ENCODE peak calls at places on chromosomes 5 and 9, in five cellular contexts. G, W, L, A and Y are unnamed samples.

GRCh38 chr9:26310294-26310693 is 582.3 kb downstream of the CAAP1 start:
- DNase-seq in A (peak; percentile 47), W (no peak), G (no peak), L (no peak), Y (no peak)

GRCh38 chr5:168311061-168311566 is 19.7 kb downstream of the WWC1 start:
- DNase-seq in L (no peak), W (no peak), A (no peak), G (no peak), Y (no peak)

GRCh38 chr5:173248481-173248880 is 13.5 kb upstream of the NKX2-5 start:
- DNase-seq in L (no peak), G (no peak), W (no peak), A (no peak), Y (no peak)

GRCh38 chr9:123176230-123176629 is 92.2 kb downstream of the STRBP start:
- DNase-seq in A (peak; percentile 60), W (peak; percentile 32), G (no peak), L (no peak), Y (no peak)

GRCh38 chr5:34521628-34522290 is 134.4 kb upstream of the RAI14 start:
- DNase-seq in L (no peak), W (no peak), G (no peak), A (no peak), Y (no peak)

GRCh38 chr9:73579823-73580222 is 428.2 kb downstream of the ANXA1 start:
- DNase-seq in G (no peak), W (no peak), L (no peak), A (no peak), Y (no peak)

GRCh38 chr9:113808391-113809191 is 67.5 kb upstream of the ZNF618 start:
- DNase-seq in G (peak; percentile 88), W (peak; percentile 68), A (peak; percentile 77), L (no peak), Y (no peak)

GRCh38 chr9:78044189-78044588 is 12.6 kb upstream of the GNAQ start:
- DNase-seq in L (no peak), G (no peak), A (no peak), W (no peak), Y (no peak)

GRCh38 chr9:133132174-133132573 is 11.1 kb upstream of the RALGDS start:
- DNase-seq in G (no peak), L (no peak), A (no peak), W (no peak), Y (no peak)

GRCh38 chr5:124948062-124948753 is 201.8 kb upstream of the ZNF608 start:
- DNase-seq in A (peak; percentile 43), W (no peak), G (peak; percentile 33), L (no peak), Y (no peak)

GRCh38 chr9:113599647-113600476 is 136.3 kb downstream of the RGS3 start:
- DNase-seq in G (peak; percentile 78), L (no peak), W (peak; percentile 92), A (no peak), Y (no peak)

GRCh38 chr9:108933641-108934322 is at the start of gene ELP1:
- DNase-seq in W (peak; percentile 94), L (peak; percentile 95), A (peak; percentile 94), G (peak; percentile 95), Y (peak; percentile 94)

GRCh38 chr5:60177596-60177995 is 284.1 kb upstream of the PDE4D start:
- DNase-seq in G (no peak), L (no peak), W (no peak), A (no peak), Y (no peak)

GRCh38 chr5:37730896-37731455 is 108.9 kb downstream of the GDNF start:
- DNase-seq in L (no peak), A (no peak), G (no peak), W (no peak), Y (no peak)

GRCh38 chr9:135718616-135719015 is 16.6 kb downstream of the KCNT1 start:
- DNase-seq in W (no peak), A (peak; percentile 20), L (no peak), G (peak; percentile 24), Y (peak; percentile 52)

GRCh38 chr9:84141762-84142370 is 161.3 kb downstream of the RMI1 start:
- DNase-seq in A (no peak), W (no peak), G (no peak), L (no peak), Y (no peak)

GRCh38 chr5:55625603-55625875 is 86.6 kb downstream of the SLC38A9 start:
- DNase-seq in A (no peak), W (no peak), G (no peak), L (no peak), Y (no peak)

GRCh38 chr9:108830292-108830691 is 25.5 kb downstream of the ACTL7B start:
- DNase-seq in G (no peak), L (no peak), W (no peak), A (peak; percentile 80), Y (no peak)

GRCh38 chr9:92640398-92641091 is 29.4 kb downstream of the IPPK start:
- DNase-seq in A (no peak), L (no peak), W (no peak), G (no peak), Y (no peak)

GRCh38 chr5:45521067-45521466 is 175.1 kb downstream of the HCN1 start:
- DNase-seq in A (no peak), W (no peak), G (peak; percentile 19), L (no peak), Y (peak; percentile 2)

GRCh38 chr5:118960557-118960956 is 27.8 kb downstream of the DTWD2 start:
- DNase-seq in W (no peak), G (no peak), A (no peak), L (no peak), Y (no peak)

GRCh38 chr9:110748251-110748893 is 79.8 kb downstream of the MUSK start:
- DNase-seq in W (no peak), G (no peak), A (peak; percentile 83), L (no peak), Y (no peak)

GRCh38 chr5:9361835-9362234 is 184.0 kb downstream of the SEMA5A start:
- DNase-seq in L (peak; percentile 58), A (peak; percentile 66), G (peak; percentile 78), W (peak; percentile 47), Y (peak; percentile 39)

GRCh38 chr5:122788371-122788770 is 13.5 kb downstream of the SNX2 start:
- DNase-seq in W (no peak), G (no peak), A (no peak), L (no peak), Y (no peak)

GRCh38 chr5:24347206-24347605 is 297.6 kb downstream of the CDH10 start:
- DNase-seq in G (no peak), L (no peak), A (no peak), W (no peak), Y (no peak)

GRCh38 chr5:158911693-158912363 is 187.9 kb downstream of the EBF1 start:
- DNase-seq in A (no peak), L (no peak), G (peak; percentile 6), W (no peak), Y (no peak)

GRCh38 chr5:112086740-112087139 is 329.7 kb upstream of the NREP start:
- DNase-seq in W (no peak), A (no peak), G (no peak), L (no peak), Y (no peak)

GRCh38 chr5:172686539-172687390 is 45.7 kb downstream of the NEURL1B start:
- DNase-seq in L (no peak), W (no peak), G (no peak), A (no peak), Y (no peak)

GRCh38 chr9:91426123-91426745 is 2.6 kb upstream of the NFIL3 start:
- DNase-seq in L (peak; percentile 73), W (peak; percentile 55), A (peak; percentile 48), G (peak; percentile 67), Y (no peak)
- TF ChIP-seq CTCF in L (peak; percentile 88), W (peak; percentile 76), A (peak; percentile 40), G (no peak), Y (peak; percentile 62)

GRCh38 chr5:135308245-135308644 is 90.8 kb downstream of the MACROH2A1 start:
- DNase-seq in L (no peak), W (peak; percentile 71), G (peak; percentile 25), A (peak; percentile 19), Y (no peak)

GRCh38 chr5:135306557-135306956 is 92.5 kb downstream of the MACROH2A1 start:
- DNase-seq in A (no peak), G (no peak), L (no peak), W (no peak), Y (no peak)

GRCh38 chr5:135307143-135307903 is 91.7 kb downstream of the MACROH2A1 start:
- DNase-seq in L (no peak), A (no peak), G (no peak), W (no peak), Y (no peak)

GRCh38 chr5:135303582-135304173 is 95.4 kb downstream of the MACROH2A1 start:
- DNase-seq in L (no peak), W (no peak), A (no peak), G (no peak), Y (no peak)

GRCh38 chr5:135304352-135305221 is 94.4 kb downstream of the MACROH2A1 start:
- DNase-seq in W (no peak), A (no peak), G (peak; percentile 6), L (no peak), Y (no peak)
- TF ChIP-seq CTCF in W (no peak), A (no peak), G (no peak), L (no peak), Y (no peak)

DNA sequence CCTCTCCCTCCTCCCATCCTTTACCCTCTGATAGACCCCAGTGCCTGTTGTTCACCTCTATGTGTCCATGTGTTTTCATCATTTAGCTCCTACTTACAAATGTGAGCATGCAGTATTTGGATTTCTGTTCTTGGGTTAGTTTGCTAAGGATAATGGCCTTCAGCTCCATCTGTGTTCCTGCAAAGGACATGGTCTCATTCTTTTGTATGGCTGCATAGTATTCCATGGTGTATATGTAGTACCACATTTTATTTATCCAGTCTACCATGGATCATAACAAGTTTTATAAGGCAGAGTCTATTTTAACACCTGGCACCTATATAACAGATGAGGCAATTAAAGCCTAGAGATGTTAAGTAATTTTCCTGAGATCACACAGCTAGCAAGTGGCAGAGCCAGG is 7.4 kb downstream of the YTHDC2 start:
- DNase-seq in W (no peak), G (no peak), L (no peak), A (no peak), Y (no peak)
- TF ChIP-seq CTCF in W (no peak), G (no peak), L (no peak), A (no peak), Y (no peak)

DNA sequence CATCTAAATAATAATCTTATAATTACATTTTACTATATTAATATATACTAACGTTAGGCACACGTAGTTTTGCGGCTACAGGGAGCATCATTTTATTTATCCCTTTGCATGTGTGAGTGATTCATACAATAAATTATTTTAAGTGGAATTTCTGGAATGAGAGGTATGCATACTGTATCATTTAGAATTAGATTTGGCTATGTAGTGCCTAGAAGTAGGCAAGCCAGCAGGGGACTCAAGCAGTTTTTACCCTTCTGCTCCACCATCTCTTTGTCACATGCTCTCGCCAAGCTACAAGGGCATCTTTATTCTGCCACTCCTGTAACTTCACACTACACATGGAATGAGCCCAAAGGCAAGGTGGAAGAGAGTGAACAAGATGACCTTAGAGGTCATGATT is 60.8 kb downstream of the MEGF10 start:
- DNase-seq in G (no peak), L (no peak), A (no peak), W (no peak), Y (no peak)
- TF ChIP-seq CTCF in G (no peak), L (no peak), A (no peak), W (no peak), Y (no peak)

DNA sequence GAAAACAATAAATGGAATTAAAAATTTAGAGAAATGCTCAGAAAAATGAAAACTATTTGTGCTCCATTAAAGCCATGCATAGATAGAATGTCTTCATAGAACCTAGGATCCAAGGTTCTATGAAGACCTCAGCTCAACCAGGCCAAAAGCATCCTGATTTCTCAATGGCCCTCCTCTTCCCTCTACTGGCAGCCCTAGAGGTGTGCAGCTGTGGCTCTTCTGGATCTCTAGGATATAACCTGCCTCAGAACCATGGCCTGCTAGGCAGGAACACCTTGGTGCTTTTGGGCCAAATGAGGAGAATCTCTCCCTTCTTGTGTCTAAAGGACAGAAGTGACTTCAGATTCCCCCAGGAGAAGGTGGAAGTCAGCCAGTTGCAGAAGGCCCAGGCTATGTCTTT is 15.1 kb downstream of the IFNA1 start:
- DNase-seq in L (peak; percentile 22), W (peak; percentile 20), G (peak; percentile 56), A (peak; percentile 19), Y (peak; percentile 20)
- TF ChIP-seq CTCF in L (peak; percentile 71), W (peak; percentile 78), G (peak; percentile 80), A (peak; percentile 67), Y (peak; percentile 63)